ENCODE peak calls at places on chromosomes 7 and 10, in six cellular contexts. D is mammary epithelial cell, S is neural crest cell, V is osteoblast, F is fibroblast of pulmonary artery, G is heart right ventricle. Y is an unnamed sample.

GRCh38 chr7:30163231-30163894 is 28.6 kb downstream of the MTURN start:
- DNase-seq in D (peak), S (no peak), V (no peak), F (no peak), G (no peak), Y (peak)

GRCh38 chr7:44396931-44397525 is 71.6 kb upstream of the CAMK2B start:
- DNase-seq in D (no peak), S (no peak), V (no peak), F (peak), G (no peak), Y (no peak)

GRCh38 chr7:155489862-155490696 is 32.1 kb downstream of the EN2 start:
- DNase-seq in D (no peak), S (peak), V (peak), F (no peak), G (no peak), Y (no peak)

GRCh38 chr7:2110586-2111396 is 122.0 kb downstream of the MAD1L1 start:
- DNase-seq in D (no peak), S (no peak), V (no peak), F (no peak), G (no peak), Y (no peak)

GRCh38 chr7:138773817-138774216 is 24.0 kb upstream of the TMEM213 start:
- DNase-seq in D (no peak), S (no peak), V (no peak), F (no peak), G (no peak), Y (no peak)

GRCh38 chr7:45921699-45922519 is 837 bp upstream of the IGFBP3 start:
- DNase-seq in D (peak), S (peak), V (peak), F (peak), G (peak), Y (peak)

GRCh38 chr10:121312582-121312981 is 285.7 kb downstream of the FGFR2 start:
- DNase-seq in D (peak), S (no peak), V (no peak), F (peak), G (no peak), Y (no peak)

GRCh38 chr10:70227548-70228320 is 5.5 kb downstream of the PPA1 start:
- DNase-seq in D (peak), S (no peak), V (no peak), F (peak), G (no peak), Y (peak)

GRCh38 chr7:132575336-132575986 is 809 bp downstream of the PLXNA4 start:
- DNase-seq in D (no peak), S (peak), V (peak), F (peak), G (peak), Y (no peak)
- TF ChIP-seq CTCF in D (no peak), S (no peak), V (no peak), F (peak), G (no peak), Y (no peak)

DNA sequence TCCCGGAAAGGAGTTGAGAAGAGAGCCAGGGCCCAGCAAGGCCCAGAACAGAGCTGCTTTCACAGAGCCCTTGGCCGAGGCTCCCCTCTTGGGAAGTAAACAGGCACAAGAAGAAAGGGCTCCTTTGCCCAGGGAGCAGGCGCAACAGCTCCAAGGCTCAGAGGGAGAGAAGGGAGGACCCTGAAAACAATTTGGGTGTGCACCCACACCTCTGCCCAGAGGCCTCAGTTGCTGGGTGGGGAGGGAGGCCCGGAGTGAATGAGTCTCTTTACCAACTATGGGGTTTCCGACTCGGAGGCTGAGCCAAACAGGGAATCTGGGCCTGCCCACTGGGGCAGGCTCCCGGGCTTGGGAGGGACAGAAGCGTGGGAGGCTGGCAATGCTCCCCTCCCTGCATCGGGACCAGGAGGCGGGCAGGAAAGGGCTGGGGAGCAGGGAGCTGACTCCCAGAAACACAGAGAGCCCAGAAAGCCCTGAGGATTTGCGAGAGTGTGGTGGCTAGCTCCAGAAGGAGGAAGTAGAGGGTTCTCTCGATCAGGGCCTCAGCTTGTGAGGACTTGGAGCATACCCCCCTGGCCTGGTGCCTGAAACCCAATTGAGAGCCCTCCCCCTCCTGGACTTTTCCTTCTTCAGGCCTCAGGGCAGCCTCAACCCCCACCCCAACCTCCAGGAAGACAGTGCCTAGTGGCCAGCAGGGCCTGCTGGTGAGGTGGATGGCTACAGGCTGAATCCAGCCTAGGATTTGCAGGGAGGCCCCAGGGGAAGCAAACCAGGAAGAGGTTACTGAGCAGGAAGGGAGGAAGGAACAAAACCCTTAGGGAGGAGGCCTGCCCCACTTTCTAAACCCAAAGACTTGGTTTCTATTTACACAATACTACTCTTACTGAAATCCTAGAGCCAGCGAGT is 6.2 kb downstream of the C10orf105 start:
- DNase-seq in D (peak), S (no peak), V (peak), F (peak), G (peak), Y (peak)
- TF ChIP-seq CTCF in D (peak), S (no peak), V (peak), F (peak), G (no peak), Y (no peak)

DNA sequence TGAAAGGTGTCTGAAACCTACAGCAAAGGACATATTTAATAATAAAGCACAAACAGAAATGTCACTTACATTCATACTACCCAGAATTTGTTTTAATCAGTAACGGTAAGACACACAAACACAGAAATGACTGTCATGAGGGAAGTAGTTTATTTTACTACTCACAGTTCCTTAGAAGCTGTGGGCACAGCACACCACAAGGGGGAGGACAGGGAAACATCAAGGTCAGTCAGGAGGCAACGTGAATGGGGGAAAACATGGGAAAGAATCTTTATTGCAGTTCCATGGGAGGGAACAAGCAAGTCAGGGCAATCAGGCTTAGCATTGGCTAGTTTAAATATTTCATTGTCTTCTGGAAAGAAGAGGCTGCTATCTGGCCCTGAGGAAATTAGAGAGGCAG is 123.8 kb upstream of the PDSS1 start:
- DNase-seq in D (no peak), S (no peak), V (no peak), F (no peak), G (no peak), Y (peak)
- TF ChIP-seq CTCF in D (peak), S (peak), V (peak), F (no peak), G (no peak), Y (no peak)

DNA sequence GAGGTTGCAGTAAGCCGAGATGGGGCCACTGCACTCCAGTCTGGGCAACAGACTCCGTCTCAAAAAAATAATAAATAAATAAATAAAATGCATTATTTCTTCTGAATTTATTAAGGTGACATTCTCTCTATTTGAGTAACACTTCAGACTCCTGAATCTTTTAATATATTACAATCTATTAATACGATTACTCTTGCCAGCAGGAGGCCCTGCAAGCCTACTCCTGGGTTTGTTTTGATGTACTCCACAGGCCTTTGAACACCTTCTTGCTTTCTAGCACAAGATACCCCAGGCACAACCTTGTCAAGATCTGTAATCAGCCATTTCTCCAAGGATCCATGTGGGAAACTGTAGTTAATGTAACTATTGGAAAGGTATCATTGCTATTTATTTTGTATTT is 63.5 kb downstream of the COBL start:
- DNase-seq in D (no peak), S (no peak), V (no peak), F (no peak), G (no peak), Y (peak)
- TF ChIP-seq CTCF in D (peak), S (peak), V (no peak), F (no peak), G (no peak), Y (peak)

GRCh38 chr7:70434376-70434775 is 697.6 kb upstream of the GALNT17 start:
- DNase-seq in D (no peak), S (no peak), V (no peak), F (no peak), G (no peak), Y (no peak)
- TF ChIP-seq CTCF in D (peak), S (no peak), V (no peak), F (no peak), G (no peak), Y (no peak)